ENCODE peak calls at places on chromosomes 3 and 15, in six cellular contexts. L is psoas muscle; C is NCI-H510A treated with DMSO at 0.1 percent for 48 hours; M is HAP-1; F is CD4-positive, alpha-beta memory T cell; A is activated CD4-positive, alpha-beta memory T cell treated with anti-CD3 and anti-CD28 coated beads for 36 hours. R is an unnamed sample.

GRCh38 chr3:190747566-190747965 is 114.9 kb downstream of the GMNC start:
- DNase-seq in L (no peak), C (no peak), M (no peak), F (no peak), A (no peak), R (no peak)

GRCh38 chr3:116981088-116981487 is 271.5 kb downstream of the TUSC7 start:
- DNase-seq in L (no peak), C (no peak), M (no peak), F (no peak), A (no peak), R (no peak)

GRCh38 chr15:33322091-33322490 is 11.3 kb downstream of the RYR3 start:
- DNase-seq in L (no peak), C (no peak), M (no peak), F (no peak), A (no peak), R (no peak)

GRCh38 chr3:123652346-123652984 is 67.6 kb upstream of the HACD2 start:
- DNase-seq in L (peak; percentile 87), C (peak; percentile 51), M (peak; percentile 88), F (no peak), A (peak; percentile 55), R (peak; percentile 64)

GRCh38 chr3:106004137-106004600 is 135.4 kb upstream of the CBLB start:
- DNase-seq in L (no peak), C (no peak), M (no peak), F (no peak), A (no peak), R (no peak)

GRCh38 chr15:74788716-74789151 is 6.9 kb downstream of the CSK start:
- DNase-seq in L (no peak), C (no peak), M (no peak), F (peak; percentile 81), A (peak; percentile 79), R (peak; percentile 84)

GRCh38 chr3:109351231-109351630 is 13.9 kb upstream of the DPPA4 start:
- DNase-seq in L (no peak), C (no peak), M (no peak), F (no peak), A (no peak), R (no peak)

GRCh38 chr3:127431066-127431465 is 143.2 kb upstream of the PRR20G start:
- DNase-seq in L (no peak), C (no peak), M (peak; percentile 38), F (no peak), A (no peak), R (no peak)

GRCh38 chr3:36876181-36876936 is 68.5 kb downstream of the TRANK1 start:
- DNase-seq in L (no peak), C (no peak), M (no peak), F (peak; percentile 66), A (peak; percentile 26), R (peak; percentile 79)

R was measured in RPMI8226.